ENCODE peak calls at places on chromosomes 4 and X, in nine cellular contexts. U is HFFc6, A is fibroblast of pulmonary artery, C is HCT116, G is lower lobe of right lung, Q is lower leg skin, Z is suprapubic skin, J is hepatocyte, O is bronchial epithelial cell. X is an unnamed sample.

GRCh38 chr4:72975488-72975784 is 94.1 kb downstream of the COX18 start:
- DNase-seq in U (peak), A (peak), C (no peak), G (no peak), Q (no peak), Z (no peak), J (no peak), O (no peak), X (no peak)

GRCh38 chrX:100410083-100410590 is at the start of gene PCDH19:
- DNase-seq in U (no peak), A (peak), C (no peak), G (peak), Q (no peak), Z (no peak), J (peak), O (peak), X (no peak)

GRCh38 chr4:107066622-107067021 is 30.5 kb upstream of the DKK2 start:
- DNase-seq in U (no peak), A (no peak), C (no peak), G (no peak), Q (no peak), Z (no peak), J (no peak), O (no peak), X (no peak)

GRCh38 chr4:154741131-154741530 is 2.7 kb upstream of the LRAT start:
- DNase-seq in U (no peak), A (no peak), C (no peak), G (no peak), Q (no peak), Z (no peak), J (no peak), O (no peak), X (no peak)

GRCh38 chr4:165308606-165309005 is 18.9 kb upstream of the MSMO1 start:
- DNase-seq in U (no peak), A (no peak), C (no peak), G (no peak), Q (no peak), Z (no peak), J (no peak), O (no peak), X (no peak)

GRCh38 chr4:182874946-182875345 is 42.2 kb downstream of the DCTD start:
- DNase-seq in U (no peak), A (no peak), C (no peak), G (no peak), Q (peak), Z (no peak), J (no peak), O (no peak), X (no peak)

GRCh38 chr4:183919173-183919572 is 14.1 kb downstream of the STOX2 start:
- DNase-seq in U (no peak), A (no peak), C (no peak), G (no peak), Q (no peak), Z (no peak), J (no peak), O (no peak), X (no peak)

GRCh38 chr4:128660361-128660964 is 149.0 kb upstream of the JADE1 start:
- DNase-seq in U (no peak), A (peak), C (no peak), G (no peak), Q (no peak), Z (no peak), J (peak), O (no peak), X (no peak)

GRCh38 chrX:118364261-118364660 is 18.4 kb downstream of the WDR44 start:
- DNase-seq in U (no peak), A (no peak), C (no peak), G (no peak), Q (no peak), Z (no peak), J (no peak), O (no peak), X (no peak)

GRCh38 chrX:134735015-134735414 is 76.7 kb upstream of the PLAC1 start:
- DNase-seq in U (no peak), A (no peak), C (no peak), G (no peak), Q (no peak), Z (no peak), J (no peak), O (no peak), X (no peak)

GRCh38 chr4:144831971-144832370 is 186.0 kb downstream of the HHIP start:
- DNase-seq in U (no peak), A (peak), C (no peak), G (no peak), Q (no peak), Z (no peak), J (no peak), O (peak), X (no peak)

GRCh38 chrX:115949900-115950822 is 220.4 kb upstream of the AGTR2 start:
- DNase-seq in U (no peak), A (no peak), C (no peak), G (no peak), Q (no peak), Z (no peak), J (no peak), O (no peak), X (no peak)
- TF ChIP-seq CTCF in U (no peak), A (no peak), C (no peak), G (no peak), Q (no peak), Z (no peak), J (no peak), O (no peak), X (no peak)

GRCh38 chr4:186587416-186588018 is 32.1 kb upstream of the MTNR1A start:
- DNase-seq in U (peak), A (peak), C (peak), G (peak), Q (peak), Z (peak), J (peak), O (peak), X (peak)
- TF ChIP-seq CTCF in U (peak), A (peak), C (peak), G (peak), Q (no peak), Z (peak), J (peak), O (peak), X (peak)

DNA sequence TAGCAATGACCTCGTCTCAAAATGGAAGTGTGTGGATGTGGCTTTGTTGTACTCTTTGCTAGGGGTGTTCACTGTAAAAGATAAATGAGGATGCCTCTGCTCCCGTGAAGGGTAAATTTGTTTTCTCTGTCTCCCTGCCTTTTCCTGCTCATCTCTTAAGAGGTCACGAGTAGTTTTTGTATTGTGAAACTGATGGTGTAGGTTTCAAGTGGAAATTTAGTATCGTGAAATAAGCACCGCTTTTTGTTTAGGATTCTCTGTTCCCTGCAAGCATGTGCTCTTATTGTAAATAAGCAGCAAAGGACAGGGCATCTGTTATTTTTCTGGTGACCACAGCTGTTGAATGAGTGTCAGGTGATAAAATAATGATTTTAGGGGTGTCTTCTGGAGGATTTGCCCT is 104.6 kb downstream of the PHEX start:
- DNase-seq in U (no peak), A (no peak), C (no peak), G (no peak), Q (no peak), Z (no peak), J (no peak), O (no peak), X (no peak)
- TF ChIP-seq CTCF in U (no peak), A (no peak), C (no peak), G (no peak), Q (no peak), Z (no peak), J (no peak), O (no peak), X (no peak)

DNA sequence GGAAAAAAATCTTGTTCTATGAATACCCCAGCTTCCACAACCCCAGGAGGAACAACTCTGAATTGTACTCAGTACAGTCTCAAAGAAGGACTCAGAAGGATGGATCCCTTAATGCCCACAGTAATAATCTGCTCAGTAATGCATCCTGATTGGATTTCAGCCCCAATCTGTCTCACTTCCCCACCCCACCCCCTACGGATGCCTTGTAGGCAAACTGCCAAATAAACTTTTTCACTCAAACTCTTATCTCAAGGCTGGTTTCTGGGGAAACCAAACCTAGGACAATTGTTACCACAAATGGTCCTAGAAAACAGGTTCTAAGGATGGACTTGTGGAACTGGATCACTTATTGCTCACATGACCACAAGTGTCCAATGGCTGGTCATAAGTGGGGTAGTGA is 1021.8 kb upstream of the INTU start:
- DNase-seq in U (no peak), A (peak), C (no peak), G (no peak), Q (no peak), Z (no peak), J (no peak), O (no peak), X (no peak)
- TF ChIP-seq CTCF in U (no peak), A (no peak), C (no peak), G (no peak), Q (no peak), Z (no peak), J (no peak), O (no peak), X (no peak)

DNA sequence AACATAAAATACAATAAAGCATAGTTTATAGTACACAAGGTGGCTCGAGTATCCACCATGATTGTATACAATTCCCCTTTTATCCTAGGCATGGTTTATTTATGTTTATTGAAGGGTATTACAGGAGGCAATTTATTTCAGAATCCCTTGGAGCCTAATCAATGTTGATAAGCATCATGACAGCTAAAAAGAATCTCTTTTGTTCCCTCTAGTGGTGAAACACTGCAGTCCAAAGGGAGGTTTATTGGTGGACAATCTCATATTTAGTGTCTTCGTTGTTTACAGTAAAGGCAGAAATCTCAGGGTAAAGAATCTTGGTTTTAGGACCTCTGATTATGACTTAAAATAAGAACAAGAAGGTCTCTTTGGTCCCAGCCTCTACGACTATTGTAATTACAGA is 1712.5 kb downstream of the C4orf33 start:
- DNase-seq in U (peak), A (peak), C (peak), G (no peak), Q (no peak), Z (no peak), J (no peak), O (peak), X (no peak)
- TF ChIP-seq CTCF in U (peak), A (peak), C (peak), G (peak), Q (no peak), Z (no peak), J (peak), O (no peak), X (peak)

GRCh38 chrX:38768079-38768478 is 33.2 kb upstream of the MID1IP1 start:
- DNase-seq in U (peak), A (peak), C (no peak), G (no peak), Q (no peak), Z (no peak), J (peak), O (peak), X (peak)
- TF ChIP-seq CTCF in U (peak), A (peak), C (peak), G (peak), Q (no peak), Z (no peak), J (peak), O (peak), X (peak)

GRCh38 chr4:69818060-69818639 is 41.8 kb downstream of the SULT1E1 start:
- DNase-seq in U (no peak), A (no peak), C (no peak), G (no peak), Q (no peak), Z (no peak), J (no peak), O (no peak), X (no peak)

GRCh38 chr4:69823048-69823447 is 36.9 kb downstream of the SULT1E1 start:
- DNase-seq in U (no peak), A (no peak), C (no peak), G (no peak), Q (no peak), Z (no peak), J (no peak), O (no peak), X (no peak)

GRCh38 chr4:69828828-69829227 is 31.1 kb downstream of the SULT1E1 start:
- DNase-seq in U (no peak), A (peak), C (no peak), G (no peak), Q (no peak), Z (no peak), J (no peak), O (no peak), X (no peak)

GRCh38 chr4:69822198-69822597 is 37.7 kb downstream of the SULT1E1 start:
- DNase-seq in U (no peak), A (no peak), C (no peak), G (no peak), Q (no peak), Z (no peak), J (no peak), O (no peak), X (no peak)

DNA sequence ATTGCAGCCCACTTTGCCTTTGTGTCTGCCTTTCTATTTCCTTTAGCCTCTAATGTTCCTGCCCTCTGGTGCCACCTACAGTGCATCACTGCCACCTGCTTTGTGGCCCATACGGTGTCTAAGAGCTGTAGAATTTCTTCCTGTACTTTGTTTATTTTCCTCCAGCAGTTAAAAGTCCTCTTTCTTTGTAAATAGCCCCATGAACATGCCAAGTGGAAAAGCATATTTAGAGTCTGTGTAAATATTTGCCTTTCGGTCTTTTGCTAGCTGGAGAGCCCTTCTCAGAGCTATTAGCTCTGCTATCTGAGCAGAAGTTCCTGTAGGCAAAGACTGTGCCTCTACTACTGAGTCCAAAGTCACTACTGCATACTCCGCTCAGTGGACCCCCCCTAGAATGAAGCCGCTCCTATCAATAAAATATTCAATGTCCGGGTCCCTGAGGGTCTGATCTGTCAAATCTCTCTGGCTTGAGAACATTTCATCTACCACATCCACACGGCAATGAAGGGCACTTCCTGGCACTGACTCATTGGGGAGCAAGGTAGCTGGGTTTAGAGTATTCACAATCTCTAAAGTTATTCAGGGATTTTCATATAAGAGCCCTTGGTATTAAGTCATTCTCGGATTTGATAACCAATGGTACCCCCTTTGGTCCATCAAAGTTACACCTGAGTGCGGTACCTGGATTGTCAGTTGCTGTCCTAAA is 36.3 kb downstream of the SULT1E1 start:
- DNase-seq in U (no peak), A (peak), C (peak), G (peak), Q (no peak), Z (no peak), J (peak), O (peak), X (no peak)
- TF ChIP-seq CTCF in U (no peak), A (peak), C (peak), G (peak), Q (no peak), Z (no peak), J (peak), O (peak), X (peak)

GRCh38 chr4:70531981-70532380 is 13.6 kb downstream of the AMTN start:
- DNase-seq in U (no peak), A (no peak), C (peak), G (no peak), Q (no peak), Z (no peak), J (no peak), O (no peak), X (no peak)
- TF ChIP-seq CTCF in U (peak), A (peak), C (no peak), G (no peak), Q (no peak), Z (no peak), J (no peak), O (peak), X (no peak)

X was measured in Panc1.